ENCODE peak calls at places on chromosomes 3 and 15, in five cellular contexts. L, W, V, C and U are unnamed samples.

GRCh38 chr3:125032100-125032643 is 23.6 kb downstream of the HEG1 start:
- DNase-seq in W (no peak), C (no peak), V (no peak), L (no peak), U (no peak)

GRCh38 chr3:127422663-127423375 is 135.0 kb upstream of the PRR20G start:
- DNase-seq in L (no peak), W (no peak), C (no peak), V (no peak), U (no peak)

GRCh38 chr15:62506217-62506805 is 341.2 kb upstream of the C2CD4B start:
- DNase-seq in C (no peak), W (no peak), V (peak), L (peak), U (no peak)

GRCh38 chr3:158732856-158733200 is 571 bp upstream of the RARRES1 start:
- DNase-seq in V (no peak), L (no peak), C (no peak), W (no peak), U (no peak)

GRCh38 chr3:194250104-194251002 is 100.8 kb downstream of the CPN2 start:
- DNase-seq in V (peak), W (no peak), L (no peak), C (peak), U (peak)

GRCh38 chr3:140570602-140571001 is 107.3 kb upstream of the TRIM42 start:
- DNase-seq in W (no peak), V (no peak), L (no peak), C (no peak), U (no peak)

GRCh38 chr3:127792664-127793292 is 29.5 kb downstream of the MGLL start:
- DNase-seq in V (peak), C (peak), L (no peak), W (no peak), U (peak)

GRCh38 chr3:45693941-45694521 is 4.8 kb downstream of the SACM1L start:
- DNase-seq in L (no peak), V (no peak), C (no peak), W (peak), U (no peak)

GRCh38 chr3:128908951-128909350 is 29.5 kb downstream of the ACAD9 start:
- DNase-seq in C (no peak), W (no peak), L (no peak), V (no peak), U (no peak)

GRCh38 chr3:116433552-116433951 is 11.7 kb downstream of the LSAMP start:
- DNase-seq in V (no peak), W (no peak), L (no peak), C (no peak), U (no peak)

GRCh38 chr15:59138243-59138642 is 33.3 kb downstream of the CCNB2 start:
- DNase-seq in V (peak), W (peak), L (peak), C (peak), U (peak)

GRCh38 chr3:32347286-32348125 is 44.1 kb upstream of the CMTM7 start:
- DNase-seq in W (no peak), L (no peak), V (no peak), C (peak), U (no peak)

GRCh38 chr3:160133757-160134156 is 91.5 kb upstream of the C3orf80 start:
- DNase-seq in C (no peak), W (peak), L (no peak), V (no peak), U (no peak)

GRCh38 chr3:171684226-171684625 is 126.1 kb downstream of the PLD1 start:
- DNase-seq in V (no peak), C (no peak), L (no peak), W (no peak), U (peak)

GRCh38 chr3:185362850-185363661 is at the start of gene MAP3K13:
- DNase-seq in C (peak), W (peak), V (peak), L (peak), U (peak)

GRCh38 chr3:185363662-185364203 is 797 bp downstream of the MAP3K13 start:
- DNase-seq in C (peak), W (no peak), L (no peak), V (no peak), U (no peak)

GRCh38 chr3:185361920-185362319 is 1.0 kb upstream of the MAP3K13 start:
- DNase-seq in C (no peak), W (no peak), V (peak), L (no peak), U (no peak)

GRCh38 chr3:185366913-185367312 is 4.0 kb downstream of the MAP3K13 start:
- DNase-seq in L (no peak), C (no peak), W (no peak), V (no peak), U (no peak)

GRCh38 chr3:185365281-185366211 is 2.6 kb downstream of the MAP3K13 start:
- DNase-seq in L (peak), V (no peak), C (no peak), W (no peak), U (no peak)
- H3K4me3 ChIP-seq in L (no peak), V (no peak), C (no peak), W (no peak), U (no peak)

GRCh38 chr3:123194552-123194951 is 7.2 kb upstream of the SEC22A start:
- DNase-seq in W (peak), C (peak), L (peak), V (peak), U (peak)
- TF ChIP-seq CTCF in W (peak), C (no peak), L (peak), V (peak), U (peak)

GRCh38 chr3:64354956-64355355 is 129.7 kb upstream of the PRICKLE2 start:
- DNase-seq in L (no peak), W (no peak), C (no peak), V (no peak), U (no peak)
- H3K4me3 ChIP-seq in L (no peak), W (no peak), C (no peak), V (no peak), U (no peak)

GRCh38 chr3:188664795-188665194 is 507.0 kb upstream of the TPRG1 start:
- DNase-seq in C (no peak), L (no peak), W (no peak), V (no peak), U (peak)
- TF ChIP-seq CTCF in C (no peak), L (no peak), W (no peak), V (peak), U (no peak)

GRCh38 chr3:80663426-80663825 is 895.6 kb upstream of the ROBO1 start:
- DNase-seq in C (no peak), V (no peak), L (no peak), W (no peak), U (no peak)

GRCh38 chr3:80668100-80668499 is 900.3 kb upstream of the ROBO1 start:
- DNase-seq in L (no peak), V (no peak), W (no peak), C (no peak), U (no peak)

GRCh38 chr3:80668600-80669281 is 900.9 kb upstream of the ROBO1 start:
- DNase-seq in C (no peak), L (no peak), W (no peak), V (no peak), U (no peak)
- H3K4me3 ChIP-seq in C (no peak), L (no peak), W (no peak), V (no peak), U (no peak)

GRCh38 chr3:99532246-99532645 is 106.1 kb upstream of the COL8A1 start:
- DNase-seq in L (peak), V (peak), C (peak), W (peak), U (peak)
- TF ChIP-seq CTCF in L (no peak), V (peak), C (peak), W (peak), U (peak)

GRCh38 chr15:37095993-37096877 is 4.1 kb downstream of the MEIS2 start:
- DNase-seq in W (no peak), C (peak), V (no peak), L (no peak), U (no peak)
- H3K4me3 ChIP-seq in W (no peak), C (peak), V (peak), L (no peak), U (no peak)

DNA sequence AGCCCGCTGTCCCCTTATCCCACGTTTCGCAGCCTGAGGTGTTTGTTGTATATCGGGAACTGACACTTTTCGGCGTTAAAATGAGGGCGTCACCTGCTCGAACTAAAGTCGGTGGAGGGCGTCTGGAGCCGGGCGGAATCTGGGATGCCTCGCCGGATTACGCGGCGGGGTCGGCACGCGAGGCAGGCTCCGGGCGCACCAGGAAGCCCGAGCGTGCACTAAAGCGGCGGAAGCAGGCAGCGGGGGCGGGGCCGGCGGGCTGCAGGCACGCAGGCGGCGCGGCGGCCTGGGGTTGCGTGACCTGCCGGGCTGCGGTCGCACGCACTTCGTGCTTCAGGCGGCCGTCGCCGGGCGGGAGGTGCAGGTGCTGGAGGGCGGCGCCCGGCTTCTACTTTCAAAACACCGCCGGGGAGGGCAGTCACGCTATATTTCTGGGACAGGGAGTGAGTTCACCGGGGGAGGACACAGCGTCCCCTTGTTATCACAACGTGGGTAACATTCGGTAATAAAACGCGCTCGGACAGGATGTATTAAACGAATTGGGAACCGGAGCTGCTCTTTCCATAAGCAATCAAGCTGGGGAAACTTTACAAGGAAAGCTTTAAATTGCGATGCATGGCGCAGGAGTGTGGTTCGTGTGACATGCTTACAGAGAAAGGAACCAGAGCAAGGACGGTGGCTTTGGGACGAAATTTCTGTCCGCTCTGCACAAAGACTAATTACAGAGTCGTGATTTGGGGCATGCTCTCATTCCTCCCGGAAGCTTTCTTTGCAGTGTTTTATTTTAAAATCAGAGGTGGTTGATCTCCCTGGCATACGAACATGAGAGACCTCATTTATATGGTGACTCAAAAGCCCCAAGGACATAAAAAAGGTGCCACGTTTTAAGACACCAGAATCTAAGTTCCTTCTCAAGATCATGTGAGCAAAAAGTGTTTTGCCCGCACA is 9.1 kb upstream of the LEKR1 start:
- DNase-seq in C (peak), L (peak), W (peak), V (peak), U (peak)
- TF ChIP-seq CTCF in C (no peak), L (no peak), W (peak), V (peak), U (no peak)

GRCh38 chr15:69843267-69843666 is 254.4 kb downstream of the TLE3 start:
- DNase-seq in L (no peak), W (no peak), C (no peak), V (no peak), U (no peak)
- H3K4me3 ChIP-seq in L (no peak), W (no peak), C (no peak), V (no peak), U (no peak)